ENCODE peak calls at places on chromosomes 3 and 15, in six cellular contexts. One of them, this sample, is unnamed. For H3K4me1, the result is how much of the 10 kb centered on the place peaks cover.

GRCh38 chr3:130699765-130700164 is 46.9 kb downstream of the PIK3R4 start:
- DNase-seq in esophagus muscularis mucosa: no peak
- DNase-seq in upper lobe of left lung: no peak
- DNase-seq in fibroblast of lung: no peak
- DNase-seq in H9: no peak
- DNase-seq in endothelial cell of umbilical vein: peak
- DNase-seq in this sample: no peak

GRCh38 chr3:15064299-15064834 is 748 bp downstream of the MRPS25 start:
- DNase-seq in upper lobe of left lung: no peak
- DNase-seq in endothelial cell of umbilical vein: peak
- DNase-seq in esophagus muscularis mucosa: no peak
- DNase-seq in fibroblast of lung: peak
- DNase-seq in H9: no peak
- DNase-seq in this sample: no peak

GRCh38 chr3:115280531-115280930 is 133.4 kb upstream of the ZBTB20 start:
- DNase-seq in esophagus muscularis mucosa: no peak
- DNase-seq in endothelial cell of umbilical vein: no peak
- DNase-seq in fibroblast of lung: no peak
- DNase-seq in upper lobe of left lung: no peak
- DNase-seq in H9: no peak
- DNase-seq in this sample: no peak

GRCh38 chr15:82792068-82792467 is 13.8 kb downstream of the FSD2 start:
- DNase-seq in esophagus muscularis mucosa: no peak
- DNase-seq in fibroblast of lung: no peak
- DNase-seq in endothelial cell of umbilical vein: no peak
- DNase-seq in H9: no peak
- DNase-seq in upper lobe of left lung: no peak
- DNase-seq in this sample: no peak

GRCh38 chr3:136642714-136643113 is 109.5 kb downstream of the STAG1 start:
- DNase-seq in esophagus muscularis mucosa: no peak
- DNase-seq in endothelial cell of umbilical vein: no peak
- DNase-seq in fibroblast of lung: no peak
- DNase-seq in upper lobe of left lung: no peak
- DNase-seq in H9: no peak
- DNase-seq in this sample: no peak

GRCh38 chr15:99438222-99438592 is 127.6 kb upstream of the MEF2A start:
- DNase-seq in H9: peak
- DNase-seq in upper lobe of left lung: no peak
- DNase-seq in endothelial cell of umbilical vein: no peak
- DNase-seq in fibroblast of lung: no peak
- DNase-seq in esophagus muscularis mucosa: no peak
- DNase-seq in this sample: peak

GRCh38 chr3:128709038-128709437 is 16.9 kb upstream of the RAB7A start:
- DNase-seq in upper lobe of left lung: peak
- DNase-seq in esophagus muscularis mucosa: no peak
- DNase-seq in endothelial cell of umbilical vein: no peak
- DNase-seq in fibroblast of lung: no peak
- DNase-seq in H9: no peak
- DNase-seq in this sample: no peak

GRCh38 chr3:179194931-179195330 is 46.8 kb downstream of the PIK3CA start:
- DNase-seq in fibroblast of lung: peak
- DNase-seq in esophagus muscularis mucosa: no peak
- DNase-seq in upper lobe of left lung: no peak
- DNase-seq in H9: peak
- DNase-seq in endothelial cell of umbilical vein: no peak
- DNase-seq in this sample: no peak

GRCh38 chr15:71800835-71801745 is 9.3 kb upstream of the NR2E3 start:
- DNase-seq in esophagus muscularis mucosa: no peak
- DNase-seq in fibroblast of lung: peak
- DNase-seq in H9: no peak
- DNase-seq in endothelial cell of umbilical vein: peak
- DNase-seq in upper lobe of left lung: peak
- DNase-seq in this sample: no peak

GRCh38 chr3:142997330-142997729 is 4.0 kb upstream of the U2SURP start:
- DNase-seq in upper lobe of left lung: peak
- DNase-seq in endothelial cell of umbilical vein: no peak
- DNase-seq in fibroblast of lung: peak
- DNase-seq in esophagus muscularis mucosa: no peak
- DNase-seq in H9: no peak
- DNase-seq in this sample: no peak

GRCh38 chr15:33433821-33434220 is 123.1 kb downstream of the RYR3 start:
- DNase-seq in endothelial cell of umbilical vein: no peak
- DNase-seq in upper lobe of left lung: no peak
- DNase-seq in fibroblast of lung: no peak
- DNase-seq in esophagus muscularis mucosa: no peak
- DNase-seq in H9: no peak
- DNase-seq in this sample: no peak

GRCh38 chr15:99371180-99372103 is 120.2 kb downstream of the LRRC28 start:
- DNase-seq in fibroblast of lung: peak
- DNase-seq in upper lobe of left lung: no peak
- DNase-seq in esophagus muscularis mucosa: no peak
- DNase-seq in H9: no peak
- DNase-seq in endothelial cell of umbilical vein: peak
- DNase-seq in this sample: no peak

GRCh38 chr15:50546566-50546965 is at the start of gene USP50:
- DNase-seq in endothelial cell of umbilical vein: no peak
- DNase-seq in upper lobe of left lung: no peak
- DNase-seq in esophagus muscularis mucosa: no peak
- DNase-seq in fibroblast of lung: no peak
- DNase-seq in H9: no peak
- DNase-seq in this sample: no peak

GRCh38 chr15:77901921-77902750 is 175.4 kb downstream of the TBC1D2B start:
- DNase-seq in endothelial cell of umbilical vein: no peak
- DNase-seq in H9: no peak
- DNase-seq in upper lobe of left lung: no peak
- DNase-seq in fibroblast of lung: no peak
- DNase-seq in esophagus muscularis mucosa: no peak
- DNase-seq in this sample: no peak

GRCh38 chr15:35757790-35758189 is 211.8 kb upstream of the DPH6 start:
- DNase-seq in upper lobe of left lung: no peak
- DNase-seq in H9: no peak
- DNase-seq in fibroblast of lung: no peak
- DNase-seq in endothelial cell of umbilical vein: no peak
- DNase-seq in esophagus muscularis mucosa: no peak
- DNase-seq in this sample: no peak

GRCh38 chr3:108127301-108127988 is 36.6 kb upstream of the CD47 start:
- DNase-seq in fibroblast of lung: no peak
- DNase-seq in endothelial cell of umbilical vein: no peak
- DNase-seq in H9: no peak
- DNase-seq in upper lobe of left lung: no peak
- DNase-seq in esophagus muscularis mucosa: no peak
- DNase-seq in this sample: no peak

GRCh38 chr3:172038823-172039222 is 555 bp upstream of the FNDC3B start:
- DNase-seq in esophagus muscularis mucosa: no peak
- DNase-seq in endothelial cell of umbilical vein: no peak
- DNase-seq in H9: peak
- DNase-seq in upper lobe of left lung: peak
- DNase-seq in fibroblast of lung: peak
- DNase-seq in this sample: no peak

GRCh38 chr3:179555604-179556003 is 7.1 kb upstream of the ACTL6A start:
- DNase-seq in fibroblast of lung: no peak
- DNase-seq in upper lobe of left lung: no peak
- DNase-seq in endothelial cell of umbilical vein: no peak
- DNase-seq in esophagus muscularis mucosa: no peak
- DNase-seq in H9: no peak
- DNase-seq in this sample: no peak

GRCh38 chr3:39426321-39426720 is 19.8 kb downstream of the RPSA start:
- DNase-seq in upper lobe of left lung: no peak
- DNase-seq in endothelial cell of umbilical vein: no peak
- DNase-seq in H9: no peak
- DNase-seq in fibroblast of lung: no peak
- DNase-seq in esophagus muscularis mucosa: no peak
- DNase-seq in this sample: no peak
- H3K4me1 ChIP-seq in upper lobe of left lung: under half
- H3K4me1 ChIP-seq in endothelial cell of umbilical vein: under half
- H3K4me1 ChIP-seq in H9: under half
- H3K4me1 ChIP-seq in fibroblast of lung: under half
- H3K4me1 ChIP-seq in esophagus muscularis mucosa: under half
- H3K4me1 ChIP-seq in this sample: under half

DNA sequence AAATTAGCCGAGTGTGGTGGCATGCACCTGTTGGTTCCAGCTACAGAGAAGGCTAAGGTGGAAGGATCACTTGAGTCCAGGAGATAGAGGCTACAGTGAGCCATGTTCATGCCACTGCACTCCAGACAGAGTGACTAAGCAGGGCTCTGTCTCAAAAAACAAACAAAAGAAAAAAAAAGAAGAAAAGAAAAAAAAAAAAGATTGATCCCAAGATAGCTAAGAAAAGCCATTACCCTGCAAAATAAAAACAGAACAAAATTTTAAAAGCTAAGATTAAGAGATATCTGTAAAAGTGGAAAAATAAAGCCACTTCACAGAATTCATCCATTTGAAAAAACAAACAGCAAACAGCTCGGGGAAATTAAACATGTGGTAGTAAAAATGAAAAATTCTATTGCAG is 23.8 kb downstream of the LRRC2 start:
- DNase-seq in upper lobe of left lung: no peak
- DNase-seq in H9: no peak
- DNase-seq in endothelial cell of umbilical vein: no peak
- DNase-seq in esophagus muscularis mucosa: no peak
- DNase-seq in fibroblast of lung: peak
- DNase-seq in this sample: no peak
- H3K4me1 ChIP-seq in upper lobe of left lung: under half
- H3K4me1 ChIP-seq in H9: under half
- H3K4me1 ChIP-seq in endothelial cell of umbilical vein: under half
- H3K4me1 ChIP-seq in esophagus muscularis mucosa: under half
- H3K4me1 ChIP-seq in fibroblast of lung: under half
- H3K4me1 ChIP-seq in this sample: under half

GRCh38 chr15:97082835-97083234 is 752.3 kb downstream of the NR2F2 start:
- DNase-seq in fibroblast of lung: no peak
- DNase-seq in upper lobe of left lung: no peak
- DNase-seq in endothelial cell of umbilical vein: no peak
- DNase-seq in H9: no peak
- DNase-seq in esophagus muscularis mucosa: no peak
- DNase-seq in this sample: no peak

GRCh38 chr15:97081666-97082226 is 751.2 kb downstream of the NR2F2 start:
- DNase-seq in fibroblast of lung: no peak
- DNase-seq in endothelial cell of umbilical vein: no peak
- DNase-seq in esophagus muscularis mucosa: no peak
- DNase-seq in upper lobe of left lung: no peak
- DNase-seq in H9: no peak
- DNase-seq in this sample: no peak

GRCh38 chr15:97084650-97085049 is 754.1 kb downstream of the NR2F2 start:
- DNase-seq in fibroblast of lung: peak
- DNase-seq in endothelial cell of umbilical vein: no peak
- DNase-seq in upper lobe of left lung: no peak
- DNase-seq in H9: no peak
- DNase-seq in esophagus muscularis mucosa: no peak
- DNase-seq in this sample: no peak

GRCh38 chr15:97087337-97087736 is 756.8 kb downstream of the NR2F2 start:
- DNase-seq in endothelial cell of umbilical vein: no peak
- DNase-seq in fibroblast of lung: peak
- DNase-seq in upper lobe of left lung: no peak
- DNase-seq in esophagus muscularis mucosa: no peak
- DNase-seq in H9: no peak
- DNase-seq in this sample: no peak

GRCh38 chr15:97085806-97086205 is 755.3 kb downstream of the NR2F2 start:
- DNase-seq in fibroblast of lung: no peak
- DNase-seq in H9: no peak
- DNase-seq in esophagus muscularis mucosa: no peak
- DNase-seq in endothelial cell of umbilical vein: no peak
- DNase-seq in upper lobe of left lung: no peak
- DNase-seq in this sample: no peak
- H3K4me1 ChIP-seq in fibroblast of lung: under half
- H3K4me1 ChIP-seq in H9: under half
- H3K4me1 ChIP-seq in esophagus muscularis mucosa: under half
- H3K4me1 ChIP-seq in endothelial cell of umbilical vein: under half
- H3K4me1 ChIP-seq in upper lobe of left lung: under half
- H3K4me1 ChIP-seq in this sample: under half

GRCh38 chr3:138081371-138082084 is 33.9 kb downstream of the DZIP1L start:
- DNase-seq in upper lobe of left lung: no peak
- DNase-seq in H9: no peak
- DNase-seq in esophagus muscularis mucosa: peak
- DNase-seq in fibroblast of lung: peak
- DNase-seq in endothelial cell of umbilical vein: no peak
- DNase-seq in this sample: no peak
- H3K4me1 ChIP-seq in upper lobe of left lung: under half
- H3K4me1 ChIP-seq in H9: under half
- H3K4me1 ChIP-seq in esophagus muscularis mucosa: under half
- H3K4me1 ChIP-seq in fibroblast of lung: under half
- H3K4me1 ChIP-seq in endothelial cell of umbilical vein: under half
- H3K4me1 ChIP-seq in this sample: under half

DNA sequence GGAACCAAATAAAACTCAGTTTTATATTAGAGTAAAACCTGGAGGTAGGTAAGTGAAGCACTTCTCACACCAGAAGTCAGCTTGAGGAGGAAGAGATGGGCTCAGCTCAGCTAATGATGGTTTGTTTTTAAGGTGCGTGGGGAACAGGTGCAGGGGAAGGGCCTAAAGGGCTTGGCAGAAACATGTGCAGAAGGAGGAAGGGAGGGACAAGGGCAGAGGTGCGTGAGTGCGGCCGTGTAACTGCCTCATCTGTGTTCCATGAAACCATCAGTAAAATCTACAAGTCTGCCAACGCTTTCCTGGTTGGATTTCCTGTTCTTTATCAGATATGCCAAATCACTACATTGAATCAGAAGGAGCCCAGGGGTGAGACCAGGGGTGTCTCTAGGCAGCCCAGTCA is 19.9 kb downstream of the FYCO1 start:
- DNase-seq in esophagus muscularis mucosa: no peak
- DNase-seq in fibroblast of lung: no peak
- DNase-seq in endothelial cell of umbilical vein: no peak
- DNase-seq in H9: no peak
- DNase-seq in upper lobe of left lung: no peak
- DNase-seq in this sample: no peak
- H3K4me1 ChIP-seq in esophagus muscularis mucosa: under half
- H3K4me1 ChIP-seq in fibroblast of lung: under half
- H3K4me1 ChIP-seq in endothelial cell of umbilical vein: under half
- H3K4me1 ChIP-seq in H9: under half
- H3K4me1 ChIP-seq in upper lobe of left lung: under half
- H3K4me1 ChIP-seq in this sample: under half